ENCODE peak calls at places on chromosomes 6 and 20, in five cellular contexts. N is HFFc6, D is brain microvascular endothelial cell, M is astrocyte of the cerebellum, J is PC-9. P is an unnamed sample.

GRCh38 chr6:34743625-34744293 is 13.5 kb upstream of the SNRPC start:
- DNase-seq in M (no peak), D (no peak), N (no peak), J (no peak), P (no peak)

GRCh38 chr6:95866732-95867131 is 149.0 kb upstream of the FUT9 start:
- DNase-seq in M (no peak), N (no peak), D (no peak), J (peak; percentile 2), P (no peak)

GRCh38 chr6:100701728-100702127 is 179.4 kb downstream of the ASCC3 start:
- DNase-seq in J (no peak), M (no peak), D (no peak), N (no peak), P (no peak)

GRCh38 chr6:150813993-150814359 is 51.5 kb upstream of the MTHFD1L start:
- DNase-seq in M (peak; percentile 28), N (no peak), J (peak; percentile 42), D (no peak), P (no peak)

GRCh38 chr6:168105813-168106660 is 27.0 kb upstream of the FRMD1 start:
- DNase-seq in D (no peak), J (no peak), N (no peak), M (no peak), P (no peak)

GRCh38 chr6:66731310-66731709 is 1024.3 kb upstream of the EYS start:
- DNase-seq in M (no peak), D (no peak), N (no peak), J (no peak), P (no peak)

GRCh38 chr6:110653381-110653780 is 161.9 kb downstream of the CDK19 start:
- DNase-seq in M (no peak), J (no peak), N (no peak), D (no peak), P (no peak)

GRCh38 chr20:43761396-43762340 is 34.9 kb upstream of the GTSF1L start:
- DNase-seq in M (no peak), N (no peak), D (no peak), J (no peak), P (no peak)

GRCh38 chr6:135675862-135676261 is 175.6 kb upstream of the PDE7B start:
- DNase-seq in D (peak; percentile 60), N (peak; percentile 19), J (no peak), M (no peak), P (no peak)

GRCh38 chr6:167779993-167780655 is 46.6 kb upstream of the AFDN start:
- DNase-seq in D (no peak), M (no peak), J (no peak), N (no peak), P (no peak)

GRCh38 chr20:47330933-47331708 is 25.4 kb downstream of the ZMYND8 start:
- DNase-seq in D (peak; percentile 78), M (no peak), J (peak; percentile 58), N (peak; percentile 83), P (peak; percentile 64)

GRCh38 chr20:40648505-40649072 is 40.4 kb downstream of the MAFB start:
- DNase-seq in D (no peak), M (no peak), N (no peak), J (no peak), P (no peak)

GRCh38 chr6:42714098-42714761 is 8.2 kb downstream of the PRPH2 start:
- DNase-seq in J (no peak), D (peak; percentile 58), M (no peak), N (peak; percentile 24), P (no peak)

GRCh38 chr6:116010400-116011095 is 50.1 kb downstream of the FRK start:
- DNase-seq in J (peak; percentile 63), N (peak; percentile 73), M (peak; percentile 56), D (peak; percentile 73), P (no peak)

GRCh38 chr6:116217069-116217468 is 36.8 kb downstream of the TSPYL4 start:
- DNase-seq in M (peak; percentile 23), N (peak; percentile 60), J (no peak), D (no peak), P (no peak)

GRCh38 chr20:51650685-51651134 is 108.2 kb upstream of the NFATC2 start:
- DNase-seq in M (peak; percentile 20), D (peak; percentile 43), N (peak; percentile 28), J (no peak), P (no peak)

GRCh38 chr6:53484409-53485280 is 60.3 kb downstream of the GCLC start:
- DNase-seq in M (peak; percentile 75), D (peak; percentile 70), N (peak; percentile 36), J (peak; percentile 42), P (peak; percentile 46)

GRCh38 chr6:48641544-48641943 is 530.5 kb upstream of the PTCHD4 start:
- DNase-seq in M (peak; percentile 18), D (peak; percentile 48), N (peak; percentile 74), J (no peak), P (peak; percentile 23)

GRCh38 chr6:36197739-36198221 is 1.2 kb downstream of the BRPF3 start:
- DNase-seq in D (no peak), N (no peak), J (no peak), M (no peak), P (no peak)

GRCh38 chr20:33803921-33804337 is 7.2 kb upstream of the CHMP4B start:
- DNase-seq in M (peak; percentile 63), D (peak; percentile 34), J (no peak), N (peak; percentile 73), P (peak; percentile 18)

GRCh38 chr6:73667798-73668197 is 14.0 kb upstream of the SLC17A5 start:
- DNase-seq in J (no peak), M (no peak), D (no peak), N (no peak), P (no peak)

GRCh38 chr20:6665161-6665560 is 102.3 kb upstream of the BMP2 start:
- DNase-seq in N (no peak), M (no peak), D (peak; percentile 25), J (no peak), P (no peak)

GRCh38 chr6:28863607-28864320 is 60.0 kb downstream of the TRIM27 start:
- DNase-seq in M (peak; percentile 70), J (peak; percentile 85), N (peak; percentile 76), D (peak; percentile 85), P (peak; percentile 46)

GRCh38 chr20:1478566-1478965 is 11.9 kb upstream of the NSFL1C start:
- DNase-seq in J (peak; percentile 66), N (peak; percentile 67), D (no peak), M (no peak), P (no peak)

GRCh38 chr6:7401103-7401502 is 11.5 kb downstream of the RIOK1 start:
- DNase-seq in N (peak; percentile 58), D (peak; percentile 2), J (no peak), M (no peak), P (peak; percentile 46)

GRCh38 chr6:166738778-166739654 is 112.0 kb upstream of the RPS6KA2 start:
- DNase-seq in J (no peak), N (no peak), M (no peak), D (no peak), P (no peak)

GRCh38 chr6:51565472-51565871 is 521.9 kb downstream of the PKHD1 start:
- DNase-seq in M (no peak), J (no peak), D (no peak), N (no peak), P (no peak)

GRCh38 chr6:39446909-39447308 is 124.4 kb upstream of the KCNK16 start:
- DNase-seq in D (no peak), J (no peak), N (no peak), M (peak; percentile 9), P (no peak)

GRCh38 chr6:5626727-5627426 is 365.6 kb downstream of the FARS2 start:
- DNase-seq in J (no peak), D (no peak), M (no peak), N (no peak), P (no peak)

GRCh38 chr6:152318278-152318677 is 318.9 kb downstream of the SYNE1 start:
- DNase-seq in M (no peak), D (no peak), N (no peak), J (no peak), P (no peak)

GRCh38 chr6:27507041-27507956 is 34.4 kb upstream of the ZNF184 start:
- DNase-seq in M (no peak), D (no peak), N (no peak), J (no peak), P (no peak)

DNA sequence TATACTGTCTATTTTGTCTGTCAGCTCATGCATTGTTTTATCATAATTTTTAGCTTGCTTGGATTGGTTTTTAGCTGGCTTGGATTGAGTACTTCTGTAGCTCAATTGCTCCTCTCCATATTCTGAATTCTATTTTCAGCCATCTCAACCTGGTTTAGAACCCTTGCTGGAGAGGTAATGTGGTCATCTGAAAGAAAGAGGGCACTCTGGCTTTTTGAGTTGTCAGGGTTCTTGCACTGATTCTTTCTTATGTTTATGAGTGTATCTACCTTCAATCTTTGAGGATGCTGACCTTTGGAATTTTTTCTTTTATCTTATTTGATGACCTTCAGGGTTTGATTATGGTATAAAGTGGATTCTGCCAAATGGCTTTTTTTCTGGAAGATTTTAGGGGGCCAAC is 632.7 kb upstream of the ID4 start:
- DNase-seq in D (no peak), M (no peak), J (no peak), N (no peak), P (no peak)
- TF ChIP-seq CTCF in D (peak; percentile 13), M (no peak), J (peak; percentile 42), N (no peak), P (no peak)

DNA sequence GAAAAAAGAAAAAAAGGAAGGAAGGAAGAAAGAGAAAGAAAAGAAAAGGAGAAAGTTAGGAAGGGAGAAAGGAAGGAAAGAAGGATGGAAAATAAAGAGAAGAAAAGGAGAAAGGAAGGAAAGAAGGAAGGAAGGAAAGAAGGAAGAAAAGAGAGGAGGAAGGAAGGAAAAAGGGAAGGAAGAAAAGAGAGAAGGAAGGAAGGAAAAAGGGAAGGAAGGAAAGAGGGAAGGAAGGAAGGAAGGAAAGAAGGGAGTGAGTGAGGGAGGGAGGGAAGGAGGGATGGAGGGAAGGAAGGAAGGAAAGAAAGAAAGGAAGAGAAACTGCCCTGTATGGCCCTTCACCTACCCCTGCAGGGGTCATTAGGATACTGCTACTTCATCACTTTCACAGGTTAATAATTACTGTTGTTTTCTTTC is 12.9 kb upstream of the IGF2R start:
- DNase-seq in N (no peak), D (no peak), J (no peak), M (no peak), P (no peak)
- TF ChIP-seq CTCF in N (no peak), D (no peak), J (no peak), M (no peak), P (no peak)

GRCh38 chr6:109595998-109596397 is 95.0 kb downstream of the AK9 start:
- DNase-seq in J (peak; percentile 3), N (peak; percentile 37), M (no peak), D (peak; percentile 44), P (peak; percentile 27)
- TF ChIP-seq CTCF in J (peak; percentile 79), N (peak; percentile 81), M (peak; percentile 32), D (peak; percentile 76), P (peak; percentile 62)

DNA sequence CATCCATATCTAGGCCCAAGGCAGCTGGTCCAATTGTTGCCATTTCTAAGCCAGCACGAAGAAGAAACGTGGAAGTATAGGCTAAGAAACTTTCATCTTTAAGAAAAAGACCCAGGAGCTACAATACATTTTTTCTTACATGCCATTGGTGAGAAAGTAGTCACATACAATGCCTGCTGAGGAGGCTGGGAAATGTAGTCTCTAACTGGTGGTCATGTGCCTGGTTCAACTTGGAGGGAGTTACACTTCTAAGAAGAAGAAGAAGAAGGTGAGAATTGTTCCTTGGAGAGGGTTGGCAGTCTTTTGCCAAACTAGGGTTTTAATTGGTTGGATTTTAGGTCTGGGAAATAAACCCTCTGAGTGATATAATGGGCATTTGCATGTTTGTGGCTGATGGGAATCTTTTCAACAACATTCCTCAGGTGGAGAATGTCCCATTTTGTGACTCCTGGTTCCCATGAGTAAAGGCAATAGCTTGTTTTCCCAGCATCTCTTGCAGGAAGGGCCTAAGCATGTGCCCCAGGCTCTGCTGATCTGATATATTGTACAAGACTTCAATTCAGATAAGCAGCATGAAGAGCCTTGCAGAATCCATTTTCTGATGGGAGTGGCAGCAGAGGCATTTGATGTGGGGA is 47.0 kb upstream of the PREP start:
- DNase-seq in M (no peak), D (no peak), N (no peak), J (no peak), P (no peak)
- TF ChIP-seq CTCF in M (no peak), D (no peak), N (no peak), J (no peak), P (no peak)

GRCh38 chr20:9215539-9215938 is 146.7 kb downstream of the PLCB4 start:
- DNase-seq in M (no peak), D (no peak), N (no peak), J (no peak), P (no peak)
- TF ChIP-seq CTCF in M (peak; percentile 29), D (peak; percentile 47), N (peak; percentile 72), J (peak; percentile 54), P (peak; percentile 43)

P was measured in AG09309.